ENCODE peak calls at places on chromosomes 16 and 17, in five cellular contexts. M, G, K, U and W are unnamed samples.

GRCh38 chr17:33302394-33302793 is 9.3 kb upstream of the ASIC2 start:
- DNase-seq in M (no peak), G (no peak), K (no peak), U (no peak), W (peak; percentile 19)

GRCh38 chr16:9033125-9033830 is 58.2 kb upstream of the HAPSTR1 start:
- DNase-seq in M (peak; percentile 84), G (peak; percentile 21), K (no peak), U (peak; percentile 64), W (peak; percentile 66)

GRCh38 chr17:74759941-74760340 is 11.5 kb downstream of the NHERF1 start:
- DNase-seq in M (no peak), G (no peak), K (no peak), U (peak; percentile 66), W (no peak)

GRCh38 chr17:6138761-6139446 is 68.7 kb downstream of the WSCD1 start:
- DNase-seq in M (peak; percentile 18), G (no peak), K (no peak), U (no peak), W (no peak)

GRCh38 chr16:64390102-64390501 is 731.8 kb downstream of the CDH11 start:
- DNase-seq in M (no peak), G (no peak), K (no peak), U (no peak), W (no peak)

GRCh38 chr16:35431829-35432663 is 1972.6 kb downstream of the TP53TG3F start:
- DNase-seq in M (no peak), G (no peak), K (no peak), U (no peak), W (peak; percentile 2)

GRCh38 chr17:64784353-64784798 is 122.3 kb upstream of the SMURF2 start:
- DNase-seq in M (no peak), G (no peak), K (no peak), U (no peak), W (no peak)

GRCh38 chr17:80795737-80796136 is 195.9 kb upstream of the CHMP6 start:
- DNase-seq in M (no peak), G (no peak), K (no peak), U (no peak), W (no peak)

GRCh38 chr17:79413591-79413990 is 197.3 kb downstream of the RBFOX3 start:
- DNase-seq in M (no peak), G (no peak), K (no peak), U (no peak), W (no peak)

GRCh38 chr16:79895053-79895916 is 294.7 kb upstream of the MAF start:
- DNase-seq in M (no peak), G (no peak), K (no peak), U (no peak), W (no peak)

GRCh38 chr16:80614908-80615696 is 74.3 kb downstream of the DYNLRB2 start:
- DNase-seq in M (no peak), G (no peak), K (no peak), U (peak; percentile 60), W (peak; percentile 57)

GRCh38 chr17:199806-200603 is 18.6 kb upstream of the DOC2B start:
- DNase-seq in M (no peak), G (no peak), K (no peak), U (no peak), W (no peak)

GRCh38 chr17:55305321-55306087 is 40.7 kb downstream of the HLF start:
- DNase-seq in M (no peak), G (no peak), K (no peak), U (no peak), W (no peak)

GRCh38 chr17:80219013-80219776 is 938 bp downstream of the SGSH start:
- DNase-seq in M (no peak), G (peak; percentile 93), K (peak; percentile 90), U (peak; percentile 30), W (peak; percentile 78)

GRCh38 chr17:18129041-18129502 is 20.5 kb downstream of the MYO15A start:
- DNase-seq in M (no peak), G (no peak), K (no peak), U (peak; percentile 53), W (peak; percentile 63)

GRCh38 chr16:87824991-87825841 is 44.1 kb downstream of the SLC7A5 start:
- DNase-seq in M (no peak), G (no peak), K (no peak), U (no peak), W (no peak)

GRCh38 chr17:75694536-75694935 is 26.7 kb upstream of the ITGB4 start:
- DNase-seq in M (no peak), G (no peak), K (no peak), U (no peak), W (peak; percentile 50)

GRCh38 chr17:68355093-68355492 is 63.8 kb downstream of the ARSG start:
- DNase-seq in M (no peak), G (no peak), K (no peak), U (no peak), W (no peak)

GRCh38 chr16:48247311-48247710 is at the start of gene ABCC11:
- DNase-seq in M (no peak), G (no peak), K (no peak), U (no peak), W (no peak)